ENCODE peak calls at places on chromosomes 16 and 17, in ten cellular contexts. S is GM19239; I is neural progenitor cell; N is H9; K is activated naive CD4-positive, alpha-beta T cell; Z is activated T-helper 1 cell treated with anti-CD3 and anti-CD28 coated beads, Interleukin-12 subunit alpha, Interleukin-12 subunit beta, Interleukin-2, Interleukin-4 antibody, amounts not matched to agents 30 ng/mL and 10 ng/mL and 1 ng/mL, durations not matched to agents 14 hours and 24 hours and 36 hours; D is type B pancreatic cell; M is psoas muscle; Y is T-helper 2 cell; W is anterior cingulate cortex. C is an unnamed sample.

GRCh38 chr17:8122391-8122922 is 1.4 kb downstream of the HES7 start:
- DNase-seq in S (no peak), I (peak), N (peak), K (no peak), Z (no peak), D (no peak), M (no peak), Y (no peak), W (no peak), C (peak)

GRCh38 chr16:23514381-23515152 is 4.3 kb upstream of the GGA2 start:
- DNase-seq in S (no peak), I (no peak), N (no peak), K (no peak), Z (peak), D (no peak), M (no peak), Y (peak), W (no peak), C (no peak)

GRCh38 chr17:16072031-16072430 is 72.4 kb downstream of the TTC19 start:
- DNase-seq in S (no peak), I (no peak), N (no peak), K (no peak), Z (no peak), D (no peak), M (no peak), Y (no peak), W (no peak), C (no peak)

GRCh38 chr16:55949518-55949917 is 74.3 kb upstream of the CES5A start:
- DNase-seq in S (no peak), I (no peak), N (no peak), K (no peak), Z (no peak), D (no peak), M (no peak), Y (no peak), W (no peak), C (no peak)

GRCh38 chr17:14301761-14302401 is 1.0 kb downstream of the HS3ST3B1 start:
- DNase-seq in S (no peak), I (peak), N (peak), K (peak), Z (peak), D (peak), M (peak), Y (peak), W (no peak), C (no peak)

GRCh38 chr16:85898521-85899442 is at the start of gene IRF8:
- DNase-seq in S (peak), I (peak), N (peak), K (peak), Z (peak), D (peak), M (peak), Y (peak), W (peak), C (peak)

GRCh38 chr17:45096141-45096540 is 35.0 kb downstream of the NMT1 start:
- DNase-seq in S (no peak), I (peak), N (peak), K (no peak), Z (no peak), D (no peak), M (no peak), Y (no peak), W (no peak), C (no peak)

GRCh38 chr16:67277294-67277998 is 1.9 kb upstream of the PLEKHG4 start:
- DNase-seq in S (no peak), I (no peak), N (no peak), K (no peak), Z (no peak), D (no peak), M (peak), Y (no peak), W (no peak), C (no peak)

GRCh38 chr17:17363638-17364337 is 60.6 kb downstream of the NT5M start:
- DNase-seq in S (no peak), I (peak), N (peak), K (no peak), Z (no peak), D (no peak), M (no peak), Y (peak), W (no peak), C (no peak)

GRCh38 chr16:12496866-12497265 is 306.8 kb downstream of the CPPED1 start:
- DNase-seq in S (no peak), I (no peak), N (no peak), K (no peak), Z (no peak), D (no peak), M (no peak), Y (no peak), W (no peak), C (no peak)

GRCh38 chr17:6078370-6078950 is 8.3 kb downstream of the WSCD1 start:
- DNase-seq in S (no peak), I (peak), N (no peak), K (no peak), Z (no peak), D (no peak), M (no peak), Y (no peak), W (no peak), C (no peak)

GRCh38 chr17:4858880-4859260 is 25.7 kb downstream of the MINK1 start:
- DNase-seq in S (no peak), I (no peak), N (peak), K (no peak), Z (no peak), D (no peak), M (peak), Y (no peak), W (no peak), C (peak)